ENCODE peak calls at places on chromosome 14, in nine cellular contexts. N is IMR-90, G is H1, D is adrenal gland, I is right lobe of liver, M is lower leg skin, L is stomach, X is thyroid gland, B is uterus. P is an unnamed sample.
A peak's percentile ranks its signal among the peaks of the same experiment; 100 is the strongest.

GRCh38 chr14:103534576-103535061 is 5.6 kb downstream of the TRMT61A start:
- DNase-seq in G (no peak), B (peak; percentile 75), D (no peak), L (no peak), I (no peak), N (no peak), M (no peak), X (no peak), P (no peak)

GRCh38 chr14:51818748-51819386 is 41.5 kb upstream of the GNG2 start:
- DNase-seq in X (no peak), N (no peak), M (no peak), I (no peak), D (no peak), B (no peak), L (no peak), G (no peak), P (no peak)

GRCh38 chr14:55416866-55417265 is 5.2 kb upstream of the ATG14 start:
- DNase-seq in G (peak; percentile 58), X (peak; percentile 6), L (no peak), B (no peak), D (no peak), N (no peak), I (no peak), M (no peak), P (no peak)

GRCh38 chr14:64946310-64947045 is 3.9 kb upstream of the GPX2 start:
- DNase-seq in B (no peak), N (no peak), I (peak; percentile 13), M (peak; percentile 53), D (no peak), G (no peak), L (no peak), X (no peak), P (no peak)

GRCh38 chr14:72466325-72466724 is 427.6 kb downstream of the DPF3 start:
- DNase-seq in X (no peak), G (no peak), D (no peak), M (no peak), B (no peak), N (no peak), L (no peak), I (no peak), P (no peak)

GRCh38 chr14:22520235-22520634 is 68.8 kb downstream of the DAD1 start:
- DNase-seq in D (no peak), M (no peak), B (peak; percentile 74), G (no peak), X (no peak), L (no peak), N (peak; percentile 83), I (no peak), P (no peak)

GRCh38 chr14:101823081-101823480 is 61.6 kb downstream of the PPP2R5C start:
- DNase-seq in D (no peak), M (no peak), L (no peak), G (no peak), N (peak; percentile 52), B (no peak), I (no peak), X (no peak), P (no peak)

GRCh38 chr14:95222870-95223398 is 65.6 kb upstream of the DICER1 start:
- DNase-seq in D (no peak), X (peak; percentile 48), G (no peak), N (peak; percentile 50), B (no peak), I (peak; percentile 90), L (no peak), M (peak; percentile 7), P (no peak)

DNA sequence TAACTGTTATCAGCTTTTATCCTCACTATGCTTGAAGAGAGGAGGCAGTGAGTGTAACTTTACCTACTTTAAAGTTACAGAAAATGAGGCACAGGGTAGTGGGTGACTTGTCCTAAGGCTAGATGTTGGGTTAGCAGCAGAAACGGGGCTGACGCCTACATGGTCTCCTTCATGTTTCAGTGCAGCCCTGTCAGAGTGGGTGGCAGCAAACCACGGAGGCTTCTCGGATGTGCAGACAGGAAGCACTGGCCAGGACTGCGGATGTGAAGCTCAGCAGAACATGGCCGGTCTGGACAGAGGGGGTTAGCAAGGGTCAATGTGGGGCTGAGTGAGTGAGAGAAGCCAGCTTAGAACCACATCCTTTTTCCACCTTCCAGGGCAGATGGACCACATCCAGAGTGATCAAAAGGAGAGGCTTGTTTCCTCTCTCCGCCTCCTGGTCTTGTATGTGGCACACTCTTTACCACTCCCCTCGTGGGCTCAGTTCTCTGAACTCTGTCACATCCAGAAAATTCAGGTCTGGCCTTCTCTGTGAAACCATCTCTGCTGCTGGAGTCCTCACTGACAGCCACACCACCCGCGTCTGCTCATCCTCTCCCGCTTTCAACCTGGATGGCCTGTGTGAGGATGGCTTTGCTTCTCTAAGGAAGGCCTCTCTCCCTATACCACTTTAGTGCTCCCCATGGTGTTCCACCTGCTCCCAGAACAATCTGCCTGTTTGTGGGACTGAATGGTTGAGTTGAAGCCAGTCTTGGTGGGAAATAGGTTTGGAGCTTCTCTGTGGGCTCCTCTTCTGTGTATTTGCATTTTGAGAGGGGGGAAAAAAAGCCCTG is 14.1 kb downstream of the SUSD6 start:
- DNase-seq in D (peak; percentile 74), G (no peak), B (peak; percentile 51), I (peak; percentile 64), N (peak; percentile 66), X (peak; percentile 26), L (peak; percentile 55), M (peak; percentile 92), P (no peak)
- TF ChIP-seq POLR2A in D (no peak), G (no peak), B (no peak), I (no peak), N (no peak), X (no peak), L (no peak), M (no peak), P (no peak)

GRCh38 chr14:50232276-50232642 is 881 bp upstream of the SOS2 start:
- DNase-seq in I (no peak), B (no peak), X (no peak), N (no peak), G (no peak), L (no peak), D (no peak), M (no peak), P (no peak)

GRCh38 chr14:50228313-50228712 is 3.1 kb downstream of the SOS2 start:
- DNase-seq in B (no peak), G (no peak), M (no peak), I (no peak), N (no peak), D (no peak), L (no peak), X (no peak), P (no peak)

GRCh38 chr14:50229646-50230045 is 1.7 kb downstream of the SOS2 start:
- DNase-seq in I (no peak), X (no peak), D (no peak), G (no peak), L (no peak), B (no peak), M (no peak), N (no peak), P (no peak)

GRCh38 chr14:50231475-50232275 is at the start of gene SOS2:
- DNase-seq in N (peak; percentile 71), X (peak; percentile 91), L (peak; percentile 88), G (peak; percentile 93), M (peak; percentile 97), B (peak; percentile 82), I (peak; percentile 92), D (peak; percentile 86), P (peak; percentile 83)

DNA sequence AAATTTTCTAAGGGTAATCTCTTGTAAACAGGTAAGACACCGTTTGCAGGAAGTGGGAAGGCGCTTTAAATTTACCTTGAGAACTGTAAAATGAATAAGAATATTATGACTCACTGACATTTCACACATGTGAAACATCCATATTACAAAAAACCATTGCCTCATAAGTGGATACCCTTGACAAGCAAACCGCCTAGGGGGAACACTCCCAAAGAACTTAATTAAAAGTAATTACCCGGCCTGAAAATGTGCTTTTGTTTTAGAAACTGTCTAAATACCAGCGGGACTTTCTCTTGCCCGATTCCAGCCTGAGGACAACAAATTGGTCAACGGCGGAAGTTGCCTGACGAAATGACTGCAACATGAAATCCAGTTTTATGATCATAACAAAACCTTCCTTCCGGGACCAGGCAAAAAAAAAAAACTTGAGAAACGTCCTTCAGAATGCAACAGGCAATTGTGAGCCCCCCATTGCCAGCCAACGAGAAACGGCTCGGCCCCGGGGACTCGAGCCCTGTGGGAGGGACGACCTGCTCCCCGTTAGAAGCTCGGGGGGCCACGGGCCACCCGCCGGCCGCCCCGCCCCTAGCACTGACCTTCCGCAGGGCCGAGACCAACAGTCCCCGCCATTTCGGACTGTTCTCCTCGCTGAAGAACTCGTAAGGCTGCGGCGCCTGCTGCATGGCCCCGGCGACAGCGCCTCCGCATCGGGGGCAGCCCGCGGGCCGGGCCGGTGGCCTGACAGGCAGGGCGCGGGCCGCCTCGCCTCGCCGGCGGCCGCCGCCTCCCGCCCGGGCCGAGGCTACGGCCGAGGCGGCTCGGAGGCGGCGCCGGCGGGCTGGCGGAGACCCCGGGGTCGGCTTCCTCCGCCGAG is 540 bp downstream of the SOS2 start:
- DNase-seq in D (peak; percentile 55), I (peak; percentile 74), B (peak; percentile 57), L (peak; percentile 41), G (no peak), M (peak; percentile 89), X (peak; percentile 65), N (peak; percentile 59), P (peak; percentile 46)
- TF ChIP-seq POLR2A in D (no peak), I (no peak), B (no peak), L (no peak), G (peak; percentile 3), M (no peak), X (no peak), N (no peak), P (no peak)

GRCh38 chr14:68788275-68789001 is 4.4 kb downstream of the ZFP36L1 start:
- DNase-seq in X (no peak), L (no peak), I (no peak), B (no peak), D (no peak), N (no peak), M (no peak), G (no peak), P (no peak)

GRCh38 chr14:68791078-68791983 is 1.5 kb downstream of the ZFP36L1 start:
- DNase-seq in M (peak; percentile 86), B (peak; percentile 26), L (peak; percentile 27), I (no peak), D (peak; percentile 46), G (peak; percentile 49), X (no peak), N (no peak), P (no peak)

GRCh38 chr14:68790656-68791077 is 2.2 kb downstream of the ZFP36L1 start:
- DNase-seq in N (no peak), G (peak; percentile 39), L (peak; percentile 25), M (peak; percentile 85), X (no peak), B (peak; percentile 17), I (no peak), D (peak; percentile 18), P (no peak)

GRCh38 chr14:68789002-68789797 is 3.7 kb downstream of the ZFP36L1 start:
- DNase-seq in G (peak; percentile 71), X (peak; percentile 91), N (peak; percentile 74), B (peak; percentile 86), D (peak; percentile 84), L (peak; percentile 88), I (peak; percentile 86), M (peak; percentile 97), P (peak; percentile 80)

DNA sequence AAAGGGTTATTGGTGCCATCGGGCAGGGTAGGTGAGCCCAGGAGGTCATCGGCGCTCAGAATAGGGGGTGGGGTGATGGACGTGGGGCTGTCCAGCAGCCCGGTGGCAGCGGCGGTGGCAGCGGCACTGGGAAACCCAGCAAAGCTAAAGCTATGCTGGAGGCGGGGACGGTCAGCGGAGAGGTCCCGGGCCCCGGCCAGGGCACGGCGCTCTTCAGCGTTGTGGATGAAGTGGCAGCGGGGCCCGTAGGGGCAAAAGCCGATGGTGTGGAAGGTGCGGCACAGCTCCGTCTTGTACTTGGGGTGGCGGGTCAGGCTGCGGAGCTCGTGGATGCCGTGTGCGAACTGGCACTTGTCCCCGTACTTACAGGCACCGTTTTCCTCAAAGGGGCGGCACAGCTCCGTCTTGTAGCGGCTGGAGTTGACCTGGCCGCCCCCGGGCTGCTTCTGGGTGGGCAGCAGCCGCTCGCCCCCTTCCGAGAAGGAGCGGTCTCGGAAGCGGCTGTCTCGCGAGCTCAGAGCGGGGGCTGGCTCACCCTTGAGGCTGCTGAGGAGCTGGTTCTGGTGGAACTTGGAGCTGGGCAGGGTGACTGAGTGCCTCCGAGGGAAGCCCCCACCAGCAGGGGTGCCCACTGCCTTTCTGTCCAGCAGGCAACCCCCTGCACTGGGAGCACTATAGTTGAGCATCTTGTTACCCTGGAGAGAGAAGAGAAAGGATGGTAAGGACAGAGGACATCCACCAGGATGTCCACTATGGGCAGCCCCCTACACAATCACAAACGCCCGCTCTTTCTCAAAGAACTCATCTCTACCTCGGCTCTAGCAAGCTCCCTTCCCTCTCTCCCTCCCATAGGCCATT is 2.8 kb downstream of the ZFP36L1 start:
- DNase-seq in B (peak; percentile 31), M (peak; percentile 87), L (peak; percentile 40), N (no peak), X (peak; percentile 39), I (peak; percentile 61), D (peak; percentile 36), G (peak; percentile 45), P (no peak)
- TF ChIP-seq POLR2A in B (no peak), M (no peak), L (no peak), N (no peak), X (no peak), I (no peak), D (no peak), G (no peak), P (peak; percentile 11)

GRCh38 chr14:75295491-75296338 is 17.1 kb downstream of the FOS start:
- DNase-seq in D (peak; percentile 76), I (peak; percentile 86), N (peak; percentile 64), G (peak; percentile 92), M (peak; percentile 97), X (peak; percentile 86), B (peak; percentile 83), L (peak; percentile 87), P (peak; percentile 79)
- TF ChIP-seq POLR2A in D (no peak), I (peak; percentile 28), N (no peak), G (no peak), M (no peak), X (no peak), B (no peak), L (no peak), P (peak; percentile 20)